ENCODE peak calls at places on chromosome 11, in five cellular contexts. Z is body of pancreas, W is SJCRH30, C is PC-9, K is transverse colon. H is an unnamed sample.

GRCh38 chr11:44627911-44628729 is 62.7 kb downstream of the CD82 start:
- DNase-seq in K (peak; percentile 53), W (peak; percentile 92), Z (peak; percentile 79), C (no peak), H (peak; percentile 47)

GRCh38 chr11:46675288-46675851 is 25.0 kb downstream of the ARHGAP1 start:
- DNase-seq in K (peak; percentile 68), W (peak; percentile 84), C (peak; percentile 28), Z (peak; percentile 75), H (peak; percentile 55)

GRCh38 chr11:3971756-3972404 is 116.4 kb downstream of the STIM1 start:
- DNase-seq in W (no peak), Z (no peak), C (no peak), K (no peak), H (no peak)

GRCh38 chr11:33214187-33214586 is 43.0 kb upstream of the HIPK3 start:
- DNase-seq in K (no peak), W (no peak), C (no peak), Z (no peak), H (no peak)

GRCh38 chr11:125692887-125693286 is 12.2 kb upstream of the ACRV1 start:
- DNase-seq in C (no peak), W (no peak), K (no peak), Z (no peak), H (no peak)

GRCh38 chr11:60801194-60801593 is 16.1 kb downstream of the MS4A10 start:
- DNase-seq in K (no peak), Z (no peak), W (no peak), C (no peak), H (no peak)

GRCh38 chr11:7904910-7905309 is 26.2 kb downstream of the OR10A6 start:
- DNase-seq in W (no peak), Z (no peak), K (no peak), C (no peak), H (no peak)

GRCh38 chr11:18633256-18634139 is 644 bp downstream of the SPTY2D1 start:
- DNase-seq in W (no peak), Z (no peak), K (peak; percentile 15), C (no peak), H (no peak)

GRCh38 chr11:33624082-33624481 is 76.5 kb downstream of the C11orf91 start:
- DNase-seq in C (no peak), W (peak; percentile 99), K (no peak), Z (no peak), H (no peak)

GRCh38 chr11:22742149-22742548 is 75.7 kb downstream of the GAS2 start:
- DNase-seq in C (no peak), K (no peak), W (no peak), Z (no peak), H (no peak)

GRCh38 chr11:129625930-129626329 is 189.7 kb upstream of the TMEM45B start:
- DNase-seq in C (no peak), K (no peak), Z (no peak), W (no peak), H (no peak)

GRCh38 chr11:76788661-76789442 is 5.7 kb downstream of the TSKU start:
- DNase-seq in C (peak; percentile 98), Z (peak; percentile 80), W (no peak), K (peak; percentile 90), H (peak; percentile 93)

GRCh38 chr11:73236879-73237278 is 18.8 kb downstream of the P2RY2 start:
- DNase-seq in W (peak; percentile 69), C (peak; percentile 65), K (peak; percentile 62), Z (peak; percentile 55), H (no peak)

GRCh38 chr11:65844231-65844872 is 10.6 kb downstream of the SNX32 start:
- DNase-seq in C (no peak), W (no peak), Z (no peak), K (peak; percentile 61), H (no peak)

GRCh38 chr11:128226106-128226716 is 361.1 kb downstream of the ETS1 start:
- DNase-seq in Z (no peak), K (no peak), C (no peak), W (no peak), H (no peak)

GRCh38 chr11:118703563-118704106 is 24.2 kb upstream of the TREH start:
- DNase-seq in Z (no peak), W (peak; percentile 33), C (no peak), K (peak; percentile 34), H (no peak)

GRCh38 chr11:46222485-46223251 is 54.8 kb upstream of the CREB3L1 start:
- DNase-seq in K (no peak), C (no peak), W (no peak), Z (no peak), H (no peak)

GRCh38 chr11:74325649-74326645 is 14.5 kb upstream of the P4HA3 start:
- DNase-seq in C (no peak), K (peak; percentile 55), Z (peak; percentile 96), W (peak; percentile 59), H (peak; percentile 53)

GRCh38 chr11:41879186-41879738 is 419.8 kb upstream of the LRRC4C start:
- DNase-seq in W (no peak), C (no peak), K (no peak), Z (no peak), H (no peak)

GRCh38 chr11:62497132-62497915 is 49.3 kb downstream of the AHNAK start:
- DNase-seq in C (peak; percentile 76), Z (no peak), W (no peak), K (peak; percentile 62), H (peak; percentile 30)

GRCh38 chr11:120112174-120112796 is 25.6 kb downstream of the TRIM29 start:
- DNase-seq in K (no peak), Z (no peak), W (no peak), C (no peak), H (no peak)

GRCh38 chr11:35335226-35335625 is 84.1 kb downstream of the SLC1A2 start:
- DNase-seq in Z (no peak), K (no peak), C (no peak), W (no peak), H (no peak)

GRCh38 chr11:72422414-72422813 is 11.9 kb downstream of the CLPB start:
- DNase-seq in K (no peak), Z (no peak), W (no peak), C (no peak), H (no peak)

GRCh38 chr11:125943661-125944349 is 2.0 kb upstream of the VSIG10L2 start:
- DNase-seq in C (no peak), W (no peak), K (no peak), Z (no peak), H (no peak)

GRCh38 chr11:44014968-44015623 is 32.7 kb upstream of the ACCSL start:
- DNase-seq in K (no peak), Z (no peak), C (no peak), W (no peak), H (no peak)

GRCh38 chr11:109739374-109739773 is 317.4 kb downstream of the C11orf87 start:
- DNase-seq in K (no peak), W (no peak), C (no peak), Z (no peak), H (no peak)

GRCh38 chr11:78425436-78425835 is 7.8 kb upstream of the GAB2 start:
- DNase-seq in Z (no peak), K (no peak), C (no peak), W (no peak), H (no peak)
- H3K4me1 ChIP-seq in Z (peaks cover 12% of the 10 kb centered on the region), K (peaks cover under 1% of the 10 kb centered on the region), C (no peaks in the 10 kb centered on the region), W (peaks cover 4% of the 10 kb centered on the region), H (no peaks in the 10 kb centered on the region)

GRCh38 chr11:721347-721912 is 15.4 kb downstream of the EPS8L2 start:
- DNase-seq in W (no peak), Z (no peak), C (no peak), K (no peak), H (no peak)
- H3K4me3 ChIP-seq in W (no peak overlapping the region), Z (no peak overlapping the region), C (no peak overlapping the region), K (peak overlapping the region; percentile 23), H (no peak overlapping the region)

DNA sequence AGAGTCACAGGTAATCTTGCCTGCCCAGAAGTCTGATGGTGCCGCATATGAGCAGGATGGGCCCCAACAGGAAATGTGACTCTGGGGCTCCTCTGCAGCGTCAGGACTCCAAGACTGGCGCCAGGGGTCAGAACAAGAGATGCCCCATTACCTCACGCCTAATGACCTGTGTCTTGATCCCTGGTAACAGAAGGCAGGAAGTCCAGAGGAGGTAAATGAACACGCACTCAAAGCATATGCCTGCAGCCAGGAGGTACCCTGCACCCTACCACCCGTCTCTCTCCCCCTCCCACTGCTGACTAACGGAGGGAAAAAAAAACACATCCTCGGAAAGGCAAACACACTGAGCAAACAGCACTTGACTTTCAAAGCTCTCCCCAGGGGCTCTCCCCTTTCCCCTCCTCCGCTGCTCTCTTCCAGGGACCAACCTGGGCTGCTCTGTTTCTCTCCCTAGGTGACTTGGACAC is 37.3 kb downstream of the ABCC8 start:
- DNase-seq in C (no peak), K (no peak), W (no peak), Z (peak; percentile 41), H (no peak)
- H3K27ac ChIP-seq in C (no peak overlapping the region), K (no peak overlapping the region), W (no peak overlapping the region), Z (no peak overlapping the region), H (no peak overlapping the region)

DNA sequence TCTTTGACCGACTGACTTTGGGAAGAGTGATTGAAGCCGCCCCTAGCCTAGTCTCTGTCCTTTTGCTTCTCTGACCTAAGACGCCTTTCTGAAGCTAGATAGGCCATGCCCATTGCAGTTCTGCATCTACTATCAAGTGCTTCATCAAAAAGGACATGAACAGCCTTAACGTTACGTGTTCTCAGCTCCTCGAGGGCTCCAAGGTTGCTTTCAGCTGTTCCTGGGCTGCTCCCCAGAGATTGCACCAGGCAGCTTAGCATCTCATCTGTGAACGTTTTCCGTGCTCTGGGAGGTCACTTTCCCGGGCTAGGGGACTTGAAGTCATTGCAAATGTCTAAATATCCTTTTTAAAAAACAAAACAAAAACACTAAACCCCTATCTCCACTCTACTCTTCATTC is 13.9 kb downstream of the MICAL2 start:
- DNase-seq in W (peak; percentile 36), K (no peak), Z (no peak), C (no peak), H (no peak)
- H3K4me1 ChIP-seq in W (peaks cover 41% of the 10 kb centered on the region), K (peaks cover 22% of the 10 kb centered on the region), Z (peaks cover 14% of the 10 kb centered on the region), C (peaks cover 80% of the 10 kb centered on the region), H (no peaks in the 10 kb centered on the region)

GRCh38 chr11:1750840-1751520 is 585 bp upstream of the IFITM10 start:
- DNase-seq in K (peak; percentile 8), Z (no peak), C (no peak), W (peak; percentile 36), H (no peak)

GRCh38 chr11:1751521-1751921 is 1.1 kb upstream of the IFITM10 start:
- DNase-seq in W (no peak), C (no peak), Z (no peak), K (no peak), H (no peak)

GRCh38 chr11:1749020-1749758 is 1.2 kb downstream of the IFITM10 start:
- DNase-seq in W (no peak), C (no peak), Z (no peak), K (peak; percentile 9), H (no peak)

GRCh38 chr11:1749787-1750351 is 526 bp downstream of the IFITM10 start:
- DNase-seq in C (no peak), Z (no peak), K (peak; percentile 11), W (peak; percentile 39), H (no peak)

GRCh38 chr11:1750481-1750839 is at the start of gene IFITM10:
- DNase-seq in C (no peak), W (no peak), Z (no peak), K (peak; percentile 27), H (no peak)
- H3K4me3 ChIP-seq in C (no peak within 1 kb of the TSS), W (no peak within 1 kb of the TSS), Z (no peak within 1 kb of the TSS), K (peak within 1 kb of the TSS; percentile 31), H (no peak within 1 kb of the TSS)

GRCh38 chr11:64036081-64037026 is 623 bp downstream of the FLRT1 start:
- DNase-seq in K (no peak), W (peak; percentile 70), C (no peak), Z (peak; percentile 33), H (no peak)
- H3K27ac ChIP-seq in K (peak overlapping the region; percentile 11), W (peak overlapping the region; percentile 28), C (no peak overlapping the region), Z (no peak overlapping the region), H (no peak overlapping the region)